ENCODE peak calls at places on chromosomes 3 and 15, in seven cellular contexts. Z, H, L, R, C, F and N are unnamed samples.

GRCh38 chr15:92801774-92802464 is 98.2 kb upstream of the CHD2 start:
- DNase-seq in Z (no peak), H (no peak), L (no peak), R (peak; percentile 64), C (no peak), F (peak; percentile 90), N (no peak)

GRCh38 chr3:75978686-75979085 is 193.3 kb upstream of the ZNF717 start:
- DNase-seq in Z (no peak), H (no peak), L (no peak), R (no peak), C (no peak), F (peak; percentile 70), N (no peak)

GRCh38 chr15:51697150-51697549 is 15.8 kb downstream of the SCG3 start:
- DNase-seq in Z (no peak), H (no peak), L (no peak), R (no peak), C (no peak), F (no peak), N (no peak)

GRCh38 chr3:154129625-154130024 is 8.4 kb downstream of the ARHGEF26 start:
- DNase-seq in Z (no peak), H (no peak), L (no peak), R (no peak), C (no peak), F (peak; percentile 22), N (no peak)

GRCh38 chr3:175002732-175003143 is 143.6 kb downstream of the NAALADL2 start:
- DNase-seq in Z (no peak), H (no peak), L (no peak), R (no peak), C (no peak), F (peak; percentile 96), N (no peak)

GRCh38 chr15:40029979-40030893 is 8.7 kb downstream of the SRP14 start:
- DNase-seq in Z (peak; percentile 71), H (peak; percentile 28), L (peak; percentile 45), R (no peak), C (peak; percentile 65), F (peak; percentile 28), N (peak; percentile 51)

GRCh38 chr3:65402597-65402996 is 636.1 kb downstream of the MAGI1 start:
- DNase-seq in Z (no peak), H (no peak), L (no peak), R (peak; percentile 9), C (no peak), F (peak; percentile 82), N (no peak)

GRCh38 chr3:126889276-126890201 is 93.4 kb upstream of the PLXNA1 start:
- DNase-seq in Z (no peak), H (no peak), L (no peak), R (no peak), C (no peak), F (no peak), N (no peak)

GRCh38 chr3:70543493-70543892 is 231.1 kb upstream of the MDFIC2 start:
- DNase-seq in Z (peak; percentile 8), H (no peak), L (no peak), R (no peak), C (no peak), F (no peak), N (no peak)

GRCh38 chr15:39919740-39920509 is at the start of gene GPR176:
- DNase-seq in Z (peak; percentile 76), H (peak; percentile 49), L (peak; percentile 59), R (peak; percentile 28), C (peak; percentile 57), F (peak; percentile 84), N (peak; percentile 64)

GRCh38 chr3:160644491-160644890 is 32.5 kb upstream of the ARL14 start:
- DNase-seq in Z (peak; percentile 50), H (no peak), L (no peak), R (no peak), C (no peak), F (no peak), N (no peak)

GRCh38 chr3:52104664-52105281 is 48.4 kb upstream of the DUSP7 start:
- DNase-seq in Z (no peak), H (no peak), L (no peak), R (no peak), C (no peak), F (no peak), N (no peak)

GRCh38 chr3:52109556-52110380 is 44.5 kb downstream of the POC1A start:
- DNase-seq in Z (no peak), H (no peak), L (peak; percentile 24), R (peak; percentile 33), C (no peak), F (peak; percentile 60), N (no peak)

GRCh38 chr3:52110502-52110901 is 43.7 kb downstream of the POC1A start:
- DNase-seq in Z (no peak), H (no peak), L (no peak), R (no peak), C (peak; percentile 68), F (no peak), N (no peak)

GRCh38 chr3:52108302-52109232 is 45.7 kb downstream of the POC1A start:
- DNase-seq in Z (no peak), H (peak; percentile 38), L (peak; percentile 67), R (peak; percentile 26), C (peak; percentile 80), F (peak; percentile 28), N (no peak)

DNA sequence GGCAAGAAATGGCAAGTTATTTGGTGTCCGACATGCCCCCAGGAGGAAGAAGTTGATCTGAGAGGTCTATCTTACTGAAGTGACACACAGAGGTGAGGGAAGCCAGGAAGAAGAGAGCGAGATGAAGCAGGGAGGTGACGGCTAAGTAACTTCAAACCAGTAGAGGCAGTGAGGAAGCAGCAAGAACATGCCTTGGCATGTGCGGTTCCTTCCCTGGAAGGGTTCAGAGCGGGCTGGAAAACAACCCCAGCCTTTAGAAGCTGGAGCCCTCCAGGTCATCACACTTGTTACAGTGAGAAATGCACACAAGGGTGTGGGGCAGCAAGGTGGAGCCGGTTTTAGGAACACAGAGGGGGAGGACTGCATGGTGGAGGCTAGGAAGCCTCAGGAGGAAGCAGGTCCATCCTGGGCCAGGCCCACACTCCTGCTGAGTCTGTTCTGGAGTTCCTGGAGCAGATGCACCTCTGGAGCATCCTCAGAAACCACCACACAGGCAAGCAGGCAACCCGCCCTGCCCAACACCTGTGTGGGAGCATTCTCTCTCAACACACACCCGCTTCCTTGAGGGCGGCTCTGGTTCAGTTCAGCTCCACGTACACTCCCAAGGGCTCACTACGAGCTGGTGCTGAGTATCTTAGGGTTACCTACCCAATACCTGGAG is 47.1 kb downstream of the POC1A start:
- DNase-seq in Z (no peak), H (no peak), L (no peak), R (no peak), C (no peak), F (no peak), N (no peak)
- TF ChIP-seq CTCF in Z (no peak), H (no peak), L (no peak), R (no peak), C (no peak), F (no peak), N (no peak)

DNA sequence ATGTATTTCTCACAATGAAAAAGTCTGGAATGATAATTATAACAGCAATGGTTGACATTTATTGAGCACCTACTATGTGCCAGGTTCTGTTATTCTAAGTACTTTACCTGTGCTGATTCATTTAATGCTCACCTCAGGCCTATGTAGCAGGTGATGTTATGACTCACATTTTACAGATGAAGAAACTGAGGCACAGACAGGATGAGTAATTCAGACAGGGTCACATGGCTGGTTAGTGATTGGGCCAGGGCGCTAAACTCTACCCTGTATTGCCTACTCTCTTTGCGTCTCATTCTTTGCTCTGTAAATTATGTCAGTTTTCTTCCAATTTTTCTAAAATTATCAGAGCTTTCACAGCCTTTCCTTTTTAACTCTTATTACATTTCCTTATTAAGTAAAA is 98.3 kb downstream of the PIK3R4 start:
- DNase-seq in Z (no peak), H (no peak), L (no peak), R (no peak), C (no peak), F (no peak), N (no peak)
- TF ChIP-seq CTCF in Z (no peak), H (no peak), L (no peak), R (no peak), C (no peak), F (no peak), N (no peak)

GRCh38 chr3:123941150-123941941 is 19.7 kb downstream of the CCDC14 start:
- DNase-seq in Z (no peak), H (no peak), L (peak; percentile 43), R (no peak), C (no peak), F (peak; percentile 41), N (no peak)
- TF ChIP-seq CTCF in Z (no peak), H (no peak), L (peak; percentile 19), R (peak; percentile 22), C (peak; percentile 30), F (peak; percentile 32), N (no peak)

GRCh38 chr3:9033867-9034266 is 70.6 kb upstream of the RAD18 start:
- DNase-seq in Z (no peak), H (no peak), L (no peak), R (no peak), C (no peak), F (no peak), N (no peak)
- TF ChIP-seq CTCF in Z (peak; percentile 21), H (no peak), L (no peak), R (no peak), C (no peak), F (no peak), N (no peak)

DNA sequence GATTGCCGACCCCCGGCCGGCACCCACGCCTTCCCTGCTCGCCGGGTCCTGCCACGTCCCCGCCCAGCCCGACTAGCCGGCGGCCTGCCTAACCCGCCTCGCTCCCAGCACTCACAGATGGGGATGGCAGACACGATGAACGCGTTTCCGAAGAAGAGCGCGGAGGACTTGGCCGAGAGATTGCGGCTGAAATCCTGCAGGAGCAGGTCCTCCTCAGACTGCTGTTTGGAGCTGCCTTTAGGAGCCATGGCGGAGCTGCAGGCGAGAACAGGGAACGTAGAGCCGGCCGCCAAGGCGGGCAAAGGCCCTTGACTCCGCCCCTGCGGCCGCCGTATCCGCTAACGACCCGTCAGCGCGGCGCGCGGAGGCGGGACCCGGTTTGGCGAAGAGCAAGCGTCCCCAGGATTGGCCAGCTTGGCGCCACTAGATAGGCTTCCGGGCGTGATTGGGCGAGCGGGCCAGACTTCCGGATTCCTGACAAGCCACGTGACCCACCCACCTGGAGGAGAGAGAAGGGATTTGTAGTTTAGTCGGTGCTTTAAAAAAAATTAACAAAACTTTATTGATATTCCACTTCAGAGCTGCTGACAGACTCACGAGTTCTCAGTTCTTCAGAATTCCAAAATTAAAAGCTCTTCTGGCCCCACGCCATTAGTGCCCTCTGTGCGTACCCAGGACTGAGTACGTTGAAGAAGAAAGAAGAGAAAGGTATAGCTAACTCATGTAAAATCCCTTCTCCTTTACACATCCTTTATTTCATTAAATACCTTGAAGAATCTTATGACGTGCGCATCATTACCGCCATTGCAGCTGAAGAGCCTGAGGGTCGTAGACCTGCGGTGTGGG is at the start of gene SSR3:
- DNase-seq in Z (peak; percentile 99), H (peak; percentile 98), L (peak; percentile 99), R (peak; percentile 100), C (peak; percentile 99), F (peak; percentile 100), N (peak; percentile 99)
- TF ChIP-seq CTCF in Z (peak; percentile 16), H (no peak), L (peak; percentile 13), R (peak; percentile 65), C (no peak), F (no peak), N (peak; percentile 61)

DNA sequence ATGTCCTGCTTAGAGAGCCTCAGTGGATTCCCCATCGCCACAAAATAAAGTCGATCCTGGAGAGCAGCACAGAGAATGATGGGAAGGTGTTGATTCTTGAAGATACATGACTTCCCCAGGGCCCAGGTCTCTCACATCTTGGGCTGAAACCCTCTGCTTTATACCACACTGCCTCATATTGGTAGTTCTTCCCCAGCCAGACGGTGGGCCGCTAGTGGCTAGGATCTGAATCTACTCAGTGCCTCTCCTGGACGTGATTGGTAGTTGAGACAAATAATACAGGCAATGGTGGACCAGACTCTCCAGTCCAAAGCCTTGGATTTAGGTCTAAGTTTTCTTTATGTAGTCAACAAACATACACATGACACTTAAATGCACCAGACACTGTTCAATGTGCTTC is 49.6 kb downstream of the RAB11A start:
- DNase-seq in Z (no peak), H (no peak), L (no peak), R (no peak), C (no peak), F (no peak), N (no peak)
- TF ChIP-seq CTCF in Z (no peak), H (no peak), L (no peak), R (no peak), C (no peak), F (no peak), N (no peak)